ENCODE peak calls at places on chromosomes 5 and 9, in five cellular contexts. C, N, G, Z and L are unnamed samples.

GRCh38 chr9:116342941-116343340 is 189.3 kb downstream of the PAPPA start:
- DNase-seq in C (no peak), N (no peak), G (no peak), Z (peak; percentile 9), L (no peak)

GRCh38 chr5:68554566-68555279 is 339.2 kb downstream of the PIK3R1 start:
- DNase-seq in C (no peak), N (peak; percentile 57), G (no peak), Z (no peak), L (no peak)

GRCh38 chr9:112864413-112864812 is 26.3 kb downstream of the SLC46A2 start:
- DNase-seq in C (no peak), N (no peak), G (no peak), Z (no peak), L (no peak)

GRCh38 chr9:89986190-89986589 is 381.4 kb downstream of the GADD45G start:
- DNase-seq in C (no peak), N (no peak), G (no peak), Z (peak; percentile 18), L (no peak)

GRCh38 chr5:107469485-107469884 is 201.3 kb downstream of the EFNA5 start:
- DNase-seq in C (no peak), N (no peak), G (no peak), Z (peak; percentile 95), L (peak; percentile 85)

GRCh38 chr9:14170973-14171596 is 142.9 kb downstream of the NFIB start:
- DNase-seq in C (no peak), N (no peak), G (no peak), Z (peak; percentile 89), L (no peak)

GRCh38 chr5:27328480-27328879 is 290.1 kb upstream of the CDH9 start:
- DNase-seq in C (no peak), N (no peak), G (no peak), Z (peak; percentile 91), L (peak; percentile 58)

GRCh38 chr9:10251490-10251889 is 361.3 kb downstream of the PTPRD start:
- DNase-seq in C (no peak), N (no peak), G (no peak), Z (peak; percentile 91), L (peak; percentile 39)

GRCh38 chr5:55440188-55440646 is 94.5 kb downstream of the PLPP1 start:
- DNase-seq in C (no peak), N (no peak), G (no peak), Z (peak; percentile 29), L (no peak)

GRCh38 chr9:133284362-133284761 is 9.4 kb upstream of the ABO start:
- DNase-seq in C (no peak), N (no peak), G (no peak), Z (no peak), L (no peak)